ENCODE peak calls at places on chromosomes 16 and 17, in five cellular contexts. B, S, H, Y and R are unnamed samples.

GRCh38 chr16:19005561-19006445 is 22.1 kb downstream of the TMC7 start:
- DNase-seq in B (no peak), S (no peak), H (no peak), Y (no peak), R (peak)

GRCh38 chr17:13864551-13864950 is 204.8 kb upstream of the COX10 start:
- DNase-seq in B (no peak), S (no peak), H (no peak), Y (no peak), R (no peak)

GRCh38 chr16:23182206-23182674 is 305 bp upstream of the SCNN1G start:
- DNase-seq in B (no peak), S (peak), H (peak), Y (peak), R (peak)

GRCh38 chr16:14486520-14487303 is 143.3 kb downstream of the PARN start:
- DNase-seq in B (peak), S (peak), H (no peak), Y (no peak), R (peak)

GRCh38 chr16:66588981-66589713 is 9.9 kb downstream of the CMTM2 start:
- DNase-seq in B (no peak), S (no peak), H (peak), Y (peak), R (peak)

GRCh38 chr16:84465154-84465553 is 39.3 kb downstream of the MEAK7 start:
- DNase-seq in B (no peak), S (peak), H (peak), Y (no peak), R (no peak)

GRCh38 chr17:50344712-50345380 is 1.1 kb upstream of the XYLT2 start:
- DNase-seq in B (no peak), S (no peak), H (no peak), Y (no peak), R (no peak)

GRCh38 chr17:75720656-75721462 is at the start of gene ITGB4:
- DNase-seq in B (no peak), S (peak), H (peak), Y (peak), R (peak)

GRCh38 chr16:59164461-59164860 is 430.3 kb upstream of the GOT2 start:
- DNase-seq in B (no peak), S (no peak), H (no peak), Y (no peak), R (no peak)

DNA sequence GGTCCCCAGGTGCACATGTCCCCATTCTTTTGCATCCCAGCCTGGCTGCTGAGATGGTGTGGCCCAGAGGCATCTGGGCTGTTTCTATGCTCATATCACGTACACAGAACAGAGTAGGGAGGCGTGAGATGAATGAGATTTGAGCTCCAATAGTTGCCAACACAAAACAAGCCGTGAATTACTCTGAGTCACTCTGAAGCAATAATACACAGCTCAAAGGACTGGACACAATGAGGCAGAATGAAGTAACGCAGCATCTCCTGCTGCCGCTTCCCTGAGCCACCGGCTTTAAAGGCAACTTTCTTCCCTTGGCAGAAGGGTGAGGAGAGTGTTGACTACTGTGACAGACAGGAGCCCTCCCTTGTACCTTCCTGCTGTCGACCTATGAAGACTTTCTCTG is 33.9 kb upstream of the CLEC18B start:
- DNase-seq in B (no peak), S (no peak), H (no peak), Y (no peak), R (no peak)
- H3K27ac ChIP-seq in B (no peak), S (no peak), H (no peak), Y (no peak), R (no peak)

GRCh38 chr16:4864728-4865127 is 17.4 kb downstream of the UBN1 start:
- DNase-seq in B (no peak), S (no peak), H (no peak), Y (no peak), R (no peak)

GRCh38 chr16:4859900-4860255 is 12.6 kb downstream of the UBN1 start:
- DNase-seq in B (no peak), S (no peak), H (no peak), Y (no peak), R (no peak)

GRCh38 chr16:4860727-4861342 is 13.6 kb downstream of the UBN1 start:
- DNase-seq in B (no peak), S (no peak), H (no peak), Y (no peak), R (no peak)

GRCh38 chr16:4865231-4865860 is 18.1 kb downstream of the UBN1 start:
- DNase-seq in B (no peak), S (no peak), H (no peak), Y (no peak), R (no peak)

DNA sequence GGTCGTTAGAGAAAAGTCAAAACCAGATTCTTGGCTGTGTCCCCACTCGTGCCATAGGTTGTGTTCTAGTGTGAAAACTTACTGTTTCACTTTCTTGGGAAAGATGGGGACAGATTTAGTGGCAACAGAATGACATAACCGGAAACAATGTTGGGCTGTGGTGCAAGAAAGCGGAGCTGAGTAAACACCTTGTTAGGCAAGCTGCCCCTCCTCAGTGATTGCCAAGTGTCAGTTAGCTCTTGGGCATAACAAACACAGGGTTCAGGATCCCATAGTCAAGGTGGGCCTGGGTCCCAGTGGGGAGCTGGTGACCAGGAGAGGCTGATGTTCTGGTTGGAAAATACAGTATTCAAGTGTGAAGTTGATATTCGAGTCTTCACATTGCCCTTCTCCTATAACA is 15.4 kb downstream of the UBN1 start:
- DNase-seq in B (no peak), S (no peak), H (no peak), Y (no peak), R (no peak)
- H3K27ac ChIP-seq in B (no peak), S (no peak), H (peak), Y (no peak), R (no peak)

GRCh38 chr16:53964145-53964544 is 260.2 kb downstream of the FTO start:
- DNase-seq in B (no peak), S (no peak), H (no peak), Y (no peak), R (no peak)

GRCh38 chr16:53962041-53962440 is 258.1 kb downstream of the FTO start:
- DNase-seq in B (no peak), S (no peak), H (no peak), Y (no peak), R (no peak)

GRCh38 chr16:53968454-53968853 is 264.5 kb downstream of the FTO start:
- DNase-seq in B (no peak), S (no peak), H (no peak), Y (no peak), R (no peak)

GRCh38 chr16:53968896-53969295 is 264.9 kb downstream of the FTO start:
- DNase-seq in B (no peak), S (no peak), H (no peak), Y (no peak), R (no peak)

GRCh38 chr16:53967172-53967571 is 263.2 kb downstream of the FTO start:
- DNase-seq in B (no peak), S (no peak), H (no peak), Y (no peak), R (peak)
- H3K27ac ChIP-seq in B (no peak), S (no peak), H (no peak), Y (no peak), R (no peak)

DNA sequence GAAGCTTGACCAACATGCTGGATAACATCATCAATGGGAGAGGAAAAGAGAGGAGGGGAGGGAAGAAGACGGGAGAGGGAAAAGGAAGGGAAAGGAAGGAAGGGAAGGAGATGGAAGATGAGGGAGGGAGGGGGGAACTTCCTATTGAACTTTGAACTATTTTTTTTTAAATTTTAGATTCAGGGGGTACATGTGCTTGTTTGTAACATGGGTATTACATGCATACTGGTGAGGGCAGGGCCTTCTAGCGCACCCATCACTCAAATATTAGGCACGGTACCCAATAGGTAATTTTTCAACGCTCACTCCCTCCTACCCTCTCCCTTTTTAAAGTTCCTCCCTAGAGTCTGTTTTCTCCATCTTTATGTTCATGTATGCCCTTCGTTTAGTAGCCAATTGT is 383.2 kb upstream of the XYLT1 start:
- DNase-seq in B (no peak), S (no peak), H (no peak), Y (no peak), R (no peak)
- H3K27ac ChIP-seq in B (no peak), S (no peak), H (no peak), Y (no peak), R (no peak)

GRCh38 chr17:56781944-56782737 is 51.6 kb downstream of the C17orf67 start:
- DNase-seq in B (no peak), S (no peak), H (no peak), Y (no peak), R (no peak)
- H3K27ac ChIP-seq in B (no peak), S (no peak), H (no peak), Y (no peak), R (no peak)

DNA sequence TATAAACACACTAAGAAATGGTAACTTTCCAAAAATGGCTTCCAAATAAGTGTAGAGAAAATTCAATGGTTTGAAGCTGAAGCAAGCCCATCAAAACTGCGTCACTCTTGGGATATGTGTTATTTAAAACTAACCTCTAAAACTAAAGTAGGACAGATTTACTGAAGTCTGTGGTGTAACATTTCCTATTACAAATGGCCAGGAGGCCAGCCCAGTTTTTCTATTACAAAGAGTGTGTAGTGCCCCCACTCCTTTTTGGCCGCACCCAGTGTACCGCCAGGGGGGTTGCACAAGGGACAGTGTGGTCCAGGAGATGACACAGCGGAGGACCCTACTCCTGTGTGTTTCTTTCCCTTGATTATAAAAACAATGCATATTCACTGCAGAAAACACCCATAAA is 50.7 kb upstream of the ERN1 start:
- DNase-seq in B (no peak), S (no peak), H (peak), Y (no peak), R (no peak)
- H3K27ac ChIP-seq in B (peak), S (no peak), H (no peak), Y (no peak), R (no peak)